ENCODE peak calls at places on chromosome 21, in nine cellular contexts. L is Peyer's patch, N is progenitor cell of endocrine pancreas, Z is DMS 273 treated with DMSO at 0.1 percent for 48 hours, J is anterior cingulate cortex, A is neural crest cell, C is cardiac fibroblast, G is NCI-H226, P is MCF 10A. U is an unnamed sample.

GRCh38 chr21:45543371-45543709 is 1.1 kb upstream of the SLC19A1 start:
- DNase-seq in A (no peak), P (no peak), J (no peak), L (peak), Z (no peak), N (no peak), C (no peak), G (no peak), U (no peak)

GRCh38 chr21:33578214-33578613 is 10.3 kb downstream of the DONSON start:
- DNase-seq in P (no peak), J (no peak), L (no peak), N (no peak), C (peak), G (no peak), Z (no peak), A (no peak), U (no peak)

GRCh38 chr21:37225440-37225839 is 41.7 kb downstream of the VPS26C start:
- DNase-seq in J (no peak), L (no peak), N (no peak), P (no peak), G (no peak), A (no peak), Z (no peak), C (no peak), U (no peak)

GRCh38 chr21:34524671-34525601 is 12.9 kb upstream of the KCNE1 start:
- DNase-seq in G (peak), C (peak), J (no peak), P (no peak), N (no peak), A (no peak), L (no peak), Z (no peak), U (no peak)

GRCh38 chr21:44455524-44456206 is 355 bp downstream of the LRRC3 start:
- DNase-seq in P (no peak), A (peak), C (peak), G (peak), N (no peak), Z (no peak), L (peak), J (no peak), U (peak)

GRCh38 chr21:21018841-21019240 is 20.6 kb downstream of the NCAM2 start:
- DNase-seq in G (no peak), Z (no peak), C (no peak), A (no peak), N (no peak), L (no peak), P (no peak), J (no peak), U (no peak)

GRCh38 chr21:46142581-46143473 is 12.6 kb downstream of the FTCD start:
- DNase-seq in L (no peak), A (no peak), G (no peak), N (no peak), P (no peak), Z (no peak), C (no peak), J (no peak), U (no peak)

GRCh38 chr21:38506606-38507331 is 8.5 kb upstream of the ERG start:
- DNase-seq in G (no peak), A (no peak), P (no peak), L (no peak), J (no peak), C (no peak), N (no peak), Z (no peak), U (no peak)

GRCh38 chr21:45142469-45142868 is 68.1 kb downstream of the ADARB1 start:
- DNase-seq in Z (no peak), P (peak), A (no peak), C (peak), J (no peak), L (no peak), N (no peak), G (peak), U (no peak)

GRCh38 chr21:41865002-41865777 is 14.0 kb downstream of the PRDM15 start:
- DNase-seq in C (no peak), G (no peak), A (no peak), N (no peak), L (peak), J (no peak), P (no peak), Z (no peak), U (no peak)

GRCh38 chr21:45386728-45387371 is 18.1 kb upstream of the COL18A1 start:
- DNase-seq in N (no peak), G (no peak), C (peak), L (no peak), A (no peak), Z (peak), P (peak), J (no peak), U (no peak)

GRCh38 chr21:46423546-46424061 is 35.1 kb upstream of the DIP2A start:
- DNase-seq in G (no peak), Z (no peak), C (no peak), P (no peak), J (no peak), A (no peak), N (no peak), L (no peak), U (no peak)

GRCh38 chr21:16842716-16843115 is 670.1 kb upstream of the CXADR start:
- DNase-seq in G (no peak), P (no peak), A (no peak), N (no peak), L (no peak), C (peak), J (no peak), Z (peak), U (no peak)

GRCh38 chr21:26852422-26852821 is 7.2 kb upstream of the ADAMTS1 start:
- DNase-seq in G (no peak), Z (no peak), J (no peak), C (no peak), P (no peak), N (no peak), L (no peak), A (no peak), U (no peak)

GRCh38 chr21:27498025-27498424 is 531.1 kb upstream of the ADAMTS5 start:
- DNase-seq in P (no peak), J (no peak), C (no peak), N (no peak), L (no peak), G (peak), A (no peak), Z (no peak), U (no peak)

GRCh38 chr21:36209626-36210171 is 53.1 kb downstream of the DOP1B start:
- DNase-seq in C (peak), G (peak), P (peak), L (peak), Z (no peak), A (no peak), N (no peak), J (no peak), U (peak)

GRCh38 chr21:43361493-43362296 is 65.2 kb downstream of the SIK1 start:
- DNase-seq in P (peak), Z (no peak), L (peak), A (no peak), N (no peak), G (no peak), J (no peak), C (peak), U (no peak)

GRCh38 chr21:26140185-26140584 is 30.4 kb downstream of the APP start:
- DNase-seq in G (peak), A (no peak), L (peak), Z (no peak), J (no peak), C (peak), N (no peak), P (peak), U (peak)

GRCh38 chr21:46119565-46120271 is 21.8 kb downstream of the COL6A2 start:
- DNase-seq in Z (no peak), J (no peak), G (no peak), N (no peak), P (no peak), L (no peak), A (no peak), C (no peak), U (no peak)

GRCh38 chr21:34034369-34035014 is 38.9 kb upstream of the MRPS6 start:
- DNase-seq in G (no peak), N (no peak), P (no peak), J (no peak), C (no peak), L (no peak), A (no peak), Z (no peak), U (no peak)

GRCh38 chr21:37793660-37794059 is 122.6 kb downstream of the KCNJ6 start:
- DNase-seq in L (no peak), Z (no peak), A (no peak), G (no peak), J (no peak), N (no peak), C (peak), P (peak), U (no peak)

GRCh38 chr21:44298301-44298700 is 1.6 kb upstream of the PFKL start:
- DNase-seq in C (peak), L (no peak), Z (no peak), P (peak), G (no peak), N (no peak), A (no peak), J (no peak), U (no peak)

GRCh38 chr21:27725916-27726315 is 759.0 kb upstream of the ADAMTS5 start:
- DNase-seq in G (no peak), J (no peak), P (no peak), C (peak), N (no peak), Z (no peak), A (no peak), L (no peak), U (no peak)

GRCh38 chr21:42238185-42238934 is 19.4 kb downstream of the ABCG1 start:
- DNase-seq in G (no peak), P (no peak), N (no peak), L (no peak), C (no peak), J (no peak), Z (no peak), A (no peak), U (no peak)

GRCh38 chr21:41671859-41672542 is 94.9 kb downstream of the RIPK4 start:
- DNase-seq in L (no peak), N (no peak), P (no peak), C (no peak), G (peak), A (no peak), Z (no peak), J (no peak), U (no peak)

GRCh38 chr21:25887166-25887565 is 152.4 kb downstream of the GABPA start:
- DNase-seq in A (no peak), J (no peak), N (no peak), G (no peak), Z (no peak), L (no peak), P (no peak), C (peak), U (no peak)

GRCh38 chr21:29155118-29155932 is 24.9 kb downstream of the MAP3K7CL start:
- DNase-seq in J (no peak), L (no peak), A (peak), Z (no peak), P (peak), C (peak), G (peak), N (no peak), U (no peak)

GRCh38 chr21:38853421-38853919 is 47.7 kb downstream of the ETS2 start:
- DNase-seq in N (no peak), L (peak), C (peak), Z (no peak), A (no peak), J (no peak), P (peak), G (peak), U (no peak)

GRCh38 chr21:45304945-45305344 is 17.2 kb upstream of the POFUT2 start:
- DNase-seq in Z (no peak), J (no peak), G (no peak), C (no peak), L (no peak), P (no peak), A (no peak), N (no peak), U (no peak)

GRCh38 chr21:45145146-45145545 is 70.8 kb downstream of the ADARB1 start:
- DNase-seq in L (no peak), C (no peak), G (no peak), J (no peak), N (no peak), A (no peak), Z (no peak), P (no peak), U (no peak)

GRCh38 chr21:31254131-31254530 is 89.9 kb downstream of the TIAM1 start:
- DNase-seq in A (no peak), G (no peak), N (no peak), Z (peak), C (no peak), P (no peak), L (no peak), J (no peak), U (no peak)